ENCODE peak calls at places on chromosomes 13 and 19, in five cellular contexts. One of them, this sample, is unnamed.
A peak's percentile ranks its signal among the peaks of the same experiment; 100 is the strongest.

GRCh38 chr13:28470286-28470685 is 24.6 kb downstream of the FLT1 start:
- DNase-seq in cardiac muscle cell: peak; percentile 86
- DNase-seq in right lobe of liver: no peak
- DNase-seq in GM23338: no peak
- DNase-seq in psoas muscle: no peak
- DNase-seq in this sample: no peak

GRCh38 chr19:4597975-4598671 is 38.6 kb upstream of the SEMA6B start:
- DNase-seq in cardiac muscle cell: peak; percentile 53
- DNase-seq in right lobe of liver: peak; percentile 64
- DNase-seq in GM23338: peak; percentile 87
- DNase-seq in psoas muscle: no peak
- DNase-seq in this sample: no peak

GRCh38 chr13:47546265-47546962 is 454.7 kb downstream of the SUCLA2 start:
- DNase-seq in right lobe of liver: no peak
- DNase-seq in psoas muscle: no peak
- DNase-seq in GM23338: no peak
- DNase-seq in cardiac muscle cell: no peak
- DNase-seq in this sample: no peak

GRCh38 chr13:68927387-68928026 is 1180.1 kb upstream of the ATXN8OS start:
- DNase-seq in right lobe of liver: no peak
- DNase-seq in GM23338: peak; percentile 86
- DNase-seq in cardiac muscle cell: no peak
- DNase-seq in psoas muscle: no peak
- DNase-seq in this sample: no peak

GRCh38 chr19:19552811-19553210 is 14.7 kb downstream of the CILP2 start:
- DNase-seq in right lobe of liver: no peak
- DNase-seq in cardiac muscle cell: peak; percentile 50
- DNase-seq in psoas muscle: no peak
- DNase-seq in GM23338: peak; percentile 79
- DNase-seq in this sample: no peak

GRCh38 chr13:94860981-94861407 is 148.6 kb upstream of the SOX21 start:
- DNase-seq in cardiac muscle cell: peak; percentile 30
- DNase-seq in psoas muscle: no peak
- DNase-seq in right lobe of liver: no peak
- DNase-seq in GM23338: no peak
- DNase-seq in this sample: no peak

GRCh38 chr13:80712026-80712425 is 371.1 kb upstream of the SPRY2 start:
- DNase-seq in psoas muscle: no peak
- DNase-seq in cardiac muscle cell: peak; percentile 33
- DNase-seq in right lobe of liver: no peak
- DNase-seq in GM23338: no peak
- DNase-seq in this sample: no peak

GRCh38 chr19:17289489-17289888 is 7.8 kb downstream of the ANKLE1 start:
- DNase-seq in right lobe of liver: peak; percentile 65
- DNase-seq in GM23338: peak; percentile 96
- DNase-seq in psoas muscle: peak; percentile 79
- DNase-seq in cardiac muscle cell: peak; percentile 95
- DNase-seq in this sample: no peak

GRCh38 chr13:27971236-27971645 is 2.1 kb upstream of the CDX2 start:
- DNase-seq in GM23338: peak; percentile 95
- DNase-seq in psoas muscle: no peak
- DNase-seq in cardiac muscle cell: no peak
- DNase-seq in right lobe of liver: no peak
- DNase-seq in this sample: no peak

GRCh38 chr13:101217086-101217485 is 199.2 kb downstream of the NALCN start:
- DNase-seq in GM23338: no peak
- DNase-seq in psoas muscle: no peak
- DNase-seq in cardiac muscle cell: no peak
- DNase-seq in right lobe of liver: no peak
- DNase-seq in this sample: no peak

GRCh38 chr13:31638577-31638976 is 100.7 kb upstream of the RXFP2 start:
- DNase-seq in psoas muscle: no peak
- DNase-seq in GM23338: no peak
- DNase-seq in right lobe of liver: no peak
- DNase-seq in cardiac muscle cell: peak; percentile 76
- DNase-seq in this sample: no peak

GRCh38 chr19:8505680-8506401 is 3.4 kb upstream of the PRAM1 start:
- DNase-seq in cardiac muscle cell: peak; percentile 74
- DNase-seq in psoas muscle: peak; percentile 92
- DNase-seq in GM23338: peak; percentile 92
- DNase-seq in right lobe of liver: peak; percentile 90
- DNase-seq in this sample: peak; percentile 73

GRCh38 chr13:108779308-108779707 is 149.9 kb downstream of the MYO16 start:
- DNase-seq in cardiac muscle cell: no peak
- DNase-seq in psoas muscle: no peak
- DNase-seq in right lobe of liver: no peak
- DNase-seq in GM23338: peak; percentile 11
- DNase-seq in this sample: no peak

GRCh38 chr19:7515471-7516226 is at the start of gene ZNF358:
- DNase-seq in right lobe of liver: peak; percentile 83
- DNase-seq in psoas muscle: peak; percentile 88
- DNase-seq in GM23338: peak; percentile 93
- DNase-seq in cardiac muscle cell: peak; percentile 76
- DNase-seq in this sample: no peak

GRCh38 chr19:17580470-17581000 is 25.1 kb downstream of the COLGALT1 start:
- DNase-seq in right lobe of liver: no peak
- DNase-seq in psoas muscle: no peak
- DNase-seq in cardiac muscle cell: no peak
- DNase-seq in GM23338: peak; percentile 67
- DNase-seq in this sample: no peak

GRCh38 chr13:42355118-42355840 is 83.3 kb downstream of the AKAP11 start:
- DNase-seq in right lobe of liver: no peak
- DNase-seq in cardiac muscle cell: no peak
- DNase-seq in psoas muscle: no peak
- DNase-seq in GM23338: no peak
- DNase-seq in this sample: no peak

GRCh38 chr13:107743983-107744382 is 471.4 kb downstream of the LIG4 start:
- DNase-seq in right lobe of liver: no peak
- DNase-seq in cardiac muscle cell: peak; percentile 33
- DNase-seq in GM23338: no peak
- DNase-seq in psoas muscle: no peak
- DNase-seq in this sample: no peak

GRCh38 chr19:41298327-41298964 is 11.5 kb upstream of the CCDC97 start:
- DNase-seq in psoas muscle: peak; percentile 88
- DNase-seq in cardiac muscle cell: peak; percentile 85
- DNase-seq in GM23338: no peak
- DNase-seq in right lobe of liver: no peak
- DNase-seq in this sample: peak; percentile 22

GRCh38 chr19:6161271-6161850 is 25.9 kb downstream of the ACSBG2 start:
- DNase-seq in cardiac muscle cell: peak; percentile 7
- DNase-seq in right lobe of liver: no peak
- DNase-seq in psoas muscle: no peak
- DNase-seq in GM23338: peak; percentile 86
- DNase-seq in this sample: no peak

GRCh38 chr19:5053661-5054060 is 84.7 kb downstream of the KDM4B start:
- DNase-seq in psoas muscle: no peak
- DNase-seq in GM23338: no peak
- DNase-seq in right lobe of liver: no peak
- DNase-seq in cardiac muscle cell: no peak
- DNase-seq in this sample: no peak

GRCh38 chr13:22461854-22462565 is 718.8 kb upstream of the SGCG start:
- DNase-seq in right lobe of liver: no peak
- DNase-seq in cardiac muscle cell: no peak
- DNase-seq in psoas muscle: no peak
- DNase-seq in GM23338: no peak
- DNase-seq in this sample: no peak

GRCh38 chr19:19490247-19490968 is 24.9 kb downstream of the TSSK6 start:
- DNase-seq in cardiac muscle cell: peak; percentile 89
- DNase-seq in right lobe of liver: peak; percentile 75
- DNase-seq in GM23338: peak; percentile 89
- DNase-seq in psoas muscle: peak; percentile 85
- DNase-seq in this sample: peak; percentile 69

GRCh38 chr13:33078268-33078667 is 62.0 kb downstream of the KL start:
- DNase-seq in psoas muscle: no peak
- DNase-seq in GM23338: no peak
- DNase-seq in right lobe of liver: no peak
- DNase-seq in cardiac muscle cell: no peak
- DNase-seq in this sample: no peak

GRCh38 chr19:45668342-45668871 is 386 bp downstream of the GIPR start:
- DNase-seq in right lobe of liver: no peak
- DNase-seq in cardiac muscle cell: no peak
- DNase-seq in psoas muscle: no peak
- DNase-seq in GM23338: no peak
- DNase-seq in this sample: no peak

GRCh38 chr19:50967924-50968708 is 1.3 kb downstream of the KLK6 start:
- DNase-seq in psoas muscle: no peak
- DNase-seq in right lobe of liver: no peak
- DNase-seq in GM23338: peak; percentile 51
- DNase-seq in cardiac muscle cell: no peak
- DNase-seq in this sample: no peak

GRCh38 chr13:112450567-112451240 is 74.5 kb downstream of the SPACA7 start:
- DNase-seq in cardiac muscle cell: no peak
- DNase-seq in psoas muscle: peak; percentile 25
- DNase-seq in right lobe of liver: no peak
- DNase-seq in GM23338: no peak
- DNase-seq in this sample: no peak

GRCh38 chr13:35549481-35549880 is 73.0 kb upstream of the MAB21L1 start:
- DNase-seq in right lobe of liver: no peak
- DNase-seq in psoas muscle: no peak
- DNase-seq in cardiac muscle cell: peak; percentile 77
- DNase-seq in GM23338: no peak
- DNase-seq in this sample: no peak

GRCh38 chr13:105806335-105806920 is 729.0 kb downstream of the EFNB2 start:
- DNase-seq in GM23338: no peak
- DNase-seq in right lobe of liver: no peak
- DNase-seq in psoas muscle: no peak
- DNase-seq in cardiac muscle cell: peak; percentile 13
- DNase-seq in this sample: no peak

GRCh38 chr19:34214040-34214439 is 40.3 kb upstream of the GARRE1 start:
- DNase-seq in right lobe of liver: no peak
- DNase-seq in psoas muscle: no peak
- DNase-seq in cardiac muscle cell: no peak
- DNase-seq in GM23338: no peak
- DNase-seq in this sample: no peak

GRCh38 chr13:95420501-95420900 is 119.2 kb upstream of the ABCC4 start:
- DNase-seq in psoas muscle: no peak
- DNase-seq in cardiac muscle cell: no peak
- DNase-seq in GM23338: peak; percentile 28
- DNase-seq in right lobe of liver: no peak
- DNase-seq in this sample: no peak

GRCh38 chr13:42986176-42986574 is 5.9 kb downstream of the EPSTI1 start:
- DNase-seq in right lobe of liver: no peak
- DNase-seq in psoas muscle: no peak
- DNase-seq in cardiac muscle cell: no peak
- DNase-seq in GM23338: no peak
- DNase-seq in this sample: no peak

GRCh38 chr13:97866751-97867150 is 86.7 kb upstream of the IPO5 start:
- DNase-seq in GM23338: no peak
- DNase-seq in psoas muscle: no peak
- DNase-seq in cardiac muscle cell: no peak
- DNase-seq in right lobe of liver: no peak
- DNase-seq in this sample: no peak

GRCh38 chr13:61362522-61362921 is 53.1 kb downstream of the PCDH20 start:
- DNase-seq in right lobe of liver: no peak
- DNase-seq in psoas muscle: no peak
- DNase-seq in cardiac muscle cell: no peak
- DNase-seq in GM23338: no peak
- DNase-seq in this sample: no peak

GRCh38 chr13:32901994-32902780 is 114.0 kb upstream of the KL start:
- DNase-seq in right lobe of liver: no peak
- DNase-seq in psoas muscle: peak; percentile 76
- DNase-seq in cardiac muscle cell: no peak
- DNase-seq in GM23338: no peak
- DNase-seq in this sample: no peak

DNA sequence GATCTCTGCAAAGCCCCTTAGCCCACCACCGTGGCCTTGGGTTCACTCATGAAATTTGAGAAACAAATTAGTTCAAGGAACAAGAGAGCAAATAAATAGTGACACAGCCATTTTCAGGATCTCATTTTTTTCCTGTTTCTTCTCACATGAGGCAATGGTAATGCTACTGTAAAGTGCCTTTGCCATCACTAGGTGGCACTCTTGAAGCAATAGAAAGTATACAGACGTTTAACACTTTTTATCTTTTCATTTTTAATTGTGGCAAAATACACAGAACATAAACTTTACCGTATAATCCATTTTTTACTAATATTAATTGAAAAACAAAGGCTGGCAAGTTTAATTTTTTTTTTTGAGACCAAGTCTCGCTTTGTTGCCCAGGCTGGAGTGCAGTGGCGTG is 76.9 kb upstream of the ZNF835 start:
- DNase-seq in right lobe of liver: no peak
- DNase-seq in psoas muscle: no peak
- DNase-seq in GM23338: peak; percentile 11
- DNase-seq in cardiac muscle cell: peak; percentile 30
- DNase-seq in this sample: no peak
- TF ChIP-seq CTCF in right lobe of liver: peak; percentile 58
- TF ChIP-seq CTCF in psoas muscle: peak; percentile 30
- TF ChIP-seq CTCF in GM23338: peak; percentile 50
- TF ChIP-seq CTCF in cardiac muscle cell: peak; percentile 37
- TF ChIP-seq CTCF in this sample: no peak

GRCh38 chr19:2199215-2199614 is 35.5 kb downstream of the DOT1L start:
- DNase-seq in cardiac muscle cell: no peak
- DNase-seq in GM23338: peak; percentile 70
- DNase-seq in right lobe of liver: no peak
- DNase-seq in psoas muscle: no peak
- DNase-seq in this sample: no peak
- TF ChIP-seq CTCF in cardiac muscle cell: peak; percentile 28
- TF ChIP-seq CTCF in GM23338: peak; percentile 55
- TF ChIP-seq CTCF in right lobe of liver: no peak
- TF ChIP-seq CTCF in psoas muscle: peak; percentile 13
- TF ChIP-seq CTCF in this sample: no peak

DNA sequence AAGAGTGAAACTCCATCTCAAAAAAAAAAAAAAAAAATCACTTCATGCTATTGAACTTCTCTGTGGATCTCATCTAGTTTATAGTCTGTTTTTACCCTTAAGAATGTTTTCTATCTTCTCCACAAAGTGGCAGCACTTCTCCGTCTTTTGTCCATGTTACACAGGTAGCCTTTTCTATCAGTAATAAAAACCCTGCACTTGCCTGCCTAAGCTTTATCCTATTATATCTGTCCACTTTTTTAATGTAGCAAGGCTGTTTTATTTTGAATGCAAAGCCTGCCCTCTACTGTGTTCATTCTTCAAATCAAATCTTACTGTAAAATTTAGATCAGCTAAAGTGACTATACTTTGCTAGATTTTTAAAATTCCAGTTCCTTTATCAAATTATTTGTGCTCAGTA is 124.0 kb downstream of the STOML3 start:
- DNase-seq in cardiac muscle cell: peak; percentile 5
- DNase-seq in GM23338: no peak
- DNase-seq in right lobe of liver: no peak
- DNase-seq in psoas muscle: no peak
- DNase-seq in this sample: no peak
- TF ChIP-seq CTCF in cardiac muscle cell: no peak
- TF ChIP-seq CTCF in GM23338: no peak
- TF ChIP-seq CTCF in right lobe of liver: peak; percentile 37
- TF ChIP-seq CTCF in psoas muscle: no peak
- TF ChIP-seq CTCF in this sample: no peak

DNA sequence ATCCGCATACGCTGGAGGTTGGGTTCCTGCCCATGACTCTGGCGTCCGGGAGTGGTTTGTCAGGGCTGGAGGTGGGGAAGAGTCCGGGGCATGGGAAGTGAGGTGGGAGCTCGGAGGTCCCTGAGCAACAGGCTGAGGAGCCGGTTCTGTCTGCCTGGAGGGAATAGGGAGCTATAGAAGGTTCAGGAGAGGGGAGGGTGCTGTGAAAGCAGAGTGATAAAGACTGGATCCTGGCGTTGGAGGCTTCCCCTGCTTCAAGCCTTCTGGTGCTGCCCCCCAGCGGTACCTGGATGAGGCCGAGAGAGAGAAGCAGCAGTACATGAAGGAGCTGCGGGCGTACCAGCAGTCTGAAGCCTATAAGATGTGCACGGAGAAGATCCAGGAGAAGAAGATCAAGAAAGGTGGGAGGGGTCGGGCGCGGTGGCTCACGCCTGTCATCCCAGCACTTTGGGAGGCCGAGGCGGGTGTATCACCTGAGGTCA is 2.6 kb downstream of the HMG20B start:
- DNase-seq in psoas muscle: no peak
- DNase-seq in right lobe of liver: no peak
- DNase-seq in GM23338: peak; percentile 80
- DNase-seq in cardiac muscle cell: no peak
- DNase-seq in this sample: no peak
- TF ChIP-seq CTCF in psoas muscle: no peak
- TF ChIP-seq CTCF in right lobe of liver: no peak
- TF ChIP-seq CTCF in GM23338: peak; percentile 62
- TF ChIP-seq CTCF in cardiac muscle cell: peak; percentile 29
- TF ChIP-seq CTCF in this sample: no peak

This sample was measured in omental fat pad.